ENCODE peak calls at places on chromosomes 5 and 9, in six cellular contexts. One of them, this sample, is unnamed.

GRCh38 chr9:133615101-133615896 is 6.1 kb upstream of the FAM163B start:
- DNase-seq in NCI-H345: no peak
- DNase-seq in right lobe of liver: peak; percentile 52
- DNase-seq in CD4-positive, CD25-positive, alpha-beta regulatory T cell: no peak
- DNase-seq in SW 1271: no peak
- DNase-seq in iPS DF 19.7: no peak
- DNase-seq in this sample: no peak

GRCh38 chr5:81925012-81925411 is 46.8 kb upstream of the ATG10 start:
- DNase-seq in NCI-H345: no peak
- DNase-seq in right lobe of liver: no peak
- DNase-seq in CD4-positive, CD25-positive, alpha-beta regulatory T cell: no peak
- DNase-seq in SW 1271: no peak
- DNase-seq in iPS DF 19.7: no peak
- DNase-seq in this sample: no peak

GRCh38 chr9:98081477-98082219 is 25.1 kb downstream of the NANS start:
- DNase-seq in NCI-H345: no peak
- DNase-seq in right lobe of liver: peak; percentile 71
- DNase-seq in CD4-positive, CD25-positive, alpha-beta regulatory T cell: no peak
- DNase-seq in SW 1271: peak; percentile 48
- DNase-seq in iPS DF 19.7: no peak
- DNase-seq in this sample: no peak

GRCh38 chr9:72981433-72981832 is 28.6 kb upstream of the ALDH1A1 start:
- DNase-seq in NCI-H345: no peak
- DNase-seq in right lobe of liver: no peak
- DNase-seq in CD4-positive, CD25-positive, alpha-beta regulatory T cell: no peak
- DNase-seq in SW 1271: no peak
- DNase-seq in iPS DF 19.7: no peak
- DNase-seq in this sample: no peak

GRCh38 chr5:77180167-77181081 is 30.1 kb upstream of the PDE8B start:
- DNase-seq in NCI-H345: peak; percentile 25
- DNase-seq in right lobe of liver: peak; percentile 55
- DNase-seq in CD4-positive, CD25-positive, alpha-beta regulatory T cell: no peak
- DNase-seq in SW 1271: no peak
- DNase-seq in iPS DF 19.7: no peak
- DNase-seq in this sample: no peak

GRCh38 chr9:34163439-34163838 is 15.4 kb upstream of the UBAP1 start:
- DNase-seq in NCI-H345: no peak
- DNase-seq in right lobe of liver: no peak
- DNase-seq in CD4-positive, CD25-positive, alpha-beta regulatory T cell: no peak
- DNase-seq in SW 1271: no peak
- DNase-seq in iPS DF 19.7: no peak
- DNase-seq in this sample: no peak

GRCh38 chr9:33117306-33117705 is 40.8 kb upstream of the SMU1 start:
- DNase-seq in NCI-H345: no peak
- DNase-seq in right lobe of liver: no peak
- DNase-seq in CD4-positive, CD25-positive, alpha-beta regulatory T cell: no peak
- DNase-seq in SW 1271: no peak
- DNase-seq in iPS DF 19.7: no peak
- DNase-seq in this sample: no peak

GRCh38 chr5:96282020-96282419 is 151.0 kb downstream of the PCSK1 start:
- DNase-seq in NCI-H345: no peak
- DNase-seq in right lobe of liver: no peak
- DNase-seq in CD4-positive, CD25-positive, alpha-beta regulatory T cell: no peak
- DNase-seq in SW 1271: no peak
- DNase-seq in iPS DF 19.7: no peak
- DNase-seq in this sample: no peak

GRCh38 chr5:139745800-139746690 is 49.6 kb upstream of the PSD2 start:
- DNase-seq in NCI-H345: peak; percentile 61
- DNase-seq in right lobe of liver: no peak
- DNase-seq in CD4-positive, CD25-positive, alpha-beta regulatory T cell: peak; percentile 47
- DNase-seq in SW 1271: no peak
- DNase-seq in iPS DF 19.7: peak; percentile 95
- DNase-seq in this sample: peak; percentile 50

GRCh38 chr5:53361708-53362107 is 118.7 kb upstream of the FST start:
- DNase-seq in NCI-H345: no peak
- DNase-seq in right lobe of liver: no peak
- DNase-seq in CD4-positive, CD25-positive, alpha-beta regulatory T cell: no peak
- DNase-seq in SW 1271: no peak
- DNase-seq in iPS DF 19.7: no peak
- DNase-seq in this sample: no peak

GRCh38 chr9:128505414-128505765 is 871 bp downstream of the GLE1 start:
- DNase-seq in NCI-H345: no peak
- DNase-seq in right lobe of liver: no peak
- DNase-seq in CD4-positive, CD25-positive, alpha-beta regulatory T cell: no peak
- DNase-seq in SW 1271: no peak
- DNase-seq in iPS DF 19.7: no peak
- DNase-seq in this sample: no peak

GRCh38 chr5:85049020-85049419 is 664.3 kb upstream of the EDIL3 start:
- DNase-seq in NCI-H345: peak; percentile 5
- DNase-seq in right lobe of liver: no peak
- DNase-seq in CD4-positive, CD25-positive, alpha-beta regulatory T cell: no peak
- DNase-seq in SW 1271: no peak
- DNase-seq in iPS DF 19.7: no peak
- DNase-seq in this sample: no peak

GRCh38 chr9:136773386-136774044 is 9.2 kb upstream of the LCN15 start:
- DNase-seq in NCI-H345: no peak
- DNase-seq in right lobe of liver: no peak
- DNase-seq in CD4-positive, CD25-positive, alpha-beta regulatory T cell: no peak
- DNase-seq in SW 1271: no peak
- DNase-seq in iPS DF 19.7: no peak
- DNase-seq in this sample: no peak

GRCh38 chr9:100167176-100167575 is 68.1 kb downstream of the INVS start:
- DNase-seq in NCI-H345: no peak
- DNase-seq in right lobe of liver: no peak
- DNase-seq in CD4-positive, CD25-positive, alpha-beta regulatory T cell: no peak
- DNase-seq in SW 1271: no peak
- DNase-seq in iPS DF 19.7: no peak
- DNase-seq in this sample: no peak

GRCh38 chr5:134142088-134142487 is 27.6 kb downstream of the TCF7 start:
- DNase-seq in NCI-H345: no peak
- DNase-seq in right lobe of liver: no peak
- DNase-seq in CD4-positive, CD25-positive, alpha-beta regulatory T cell: no peak
- DNase-seq in SW 1271: no peak
- DNase-seq in iPS DF 19.7: no peak
- DNase-seq in this sample: no peak

GRCh38 chr5:171419663-171420428 is 399 bp downstream of the FGF18 start:
- DNase-seq in NCI-H345: peak; percentile 29
- DNase-seq in right lobe of liver: no peak
- DNase-seq in CD4-positive, CD25-positive, alpha-beta regulatory T cell: peak; percentile 24
- DNase-seq in SW 1271: no peak
- DNase-seq in iPS DF 19.7: no peak
- DNase-seq in this sample: no peak

GRCh38 chr9:111955048-111955447 is 58.4 kb downstream of the UGCG start:
- DNase-seq in NCI-H345: peak; percentile 96
- DNase-seq in right lobe of liver: no peak
- DNase-seq in CD4-positive, CD25-positive, alpha-beta regulatory T cell: no peak
- DNase-seq in SW 1271: no peak
- DNase-seq in iPS DF 19.7: no peak
- DNase-seq in this sample: no peak

GRCh38 chr9:94974154-94974860 is 247.8 kb downstream of the AOPEP start:
- DNase-seq in NCI-H345: no peak
- DNase-seq in right lobe of liver: no peak
- DNase-seq in CD4-positive, CD25-positive, alpha-beta regulatory T cell: no peak
- DNase-seq in SW 1271: no peak
- DNase-seq in iPS DF 19.7: no peak
- DNase-seq in this sample: no peak

GRCh38 chr5:171821286-171821685 is 35.7 kb downstream of the SMIM23 start:
- DNase-seq in NCI-H345: no peak
- DNase-seq in right lobe of liver: no peak
- DNase-seq in CD4-positive, CD25-positive, alpha-beta regulatory T cell: no peak
- DNase-seq in SW 1271: no peak
- DNase-seq in iPS DF 19.7: no peak
- DNase-seq in this sample: no peak

GRCh38 chr5:17127743-17128231 is 89.6 kb upstream of the BASP1 start:
- DNase-seq in NCI-H345: no peak
- DNase-seq in right lobe of liver: no peak
- DNase-seq in CD4-positive, CD25-positive, alpha-beta regulatory T cell: no peak
- DNase-seq in SW 1271: no peak
- DNase-seq in iPS DF 19.7: no peak
- DNase-seq in this sample: no peak

GRCh38 chr5:138661991-138662434 is 86.8 kb upstream of the HSPA9 start:
- DNase-seq in NCI-H345: peak; percentile 10
- DNase-seq in right lobe of liver: no peak
- DNase-seq in CD4-positive, CD25-positive, alpha-beta regulatory T cell: no peak
- DNase-seq in SW 1271: no peak
- DNase-seq in iPS DF 19.7: no peak
- DNase-seq in this sample: no peak

GRCh38 chr5:169390265-169390664 is 89.3 kb upstream of the SLIT3 start:
- DNase-seq in NCI-H345: no peak
- DNase-seq in right lobe of liver: no peak
- DNase-seq in CD4-positive, CD25-positive, alpha-beta regulatory T cell: no peak
- DNase-seq in SW 1271: no peak
- DNase-seq in iPS DF 19.7: no peak
- DNase-seq in this sample: no peak

GRCh38 chr5:32090755-32091128 is 83.4 kb downstream of the GOLPH3 start:
- DNase-seq in NCI-H345: no peak
- DNase-seq in right lobe of liver: no peak
- DNase-seq in CD4-positive, CD25-positive, alpha-beta regulatory T cell: no peak
- DNase-seq in SW 1271: no peak
- DNase-seq in iPS DF 19.7: no peak
- DNase-seq in this sample: no peak

GRCh38 chr5:142720561-142721275 is 34.8 kb upstream of the FGF1 start:
- DNase-seq in NCI-H345: peak; percentile 86
- DNase-seq in right lobe of liver: peak; percentile 76
- DNase-seq in CD4-positive, CD25-positive, alpha-beta regulatory T cell: no peak
- DNase-seq in SW 1271: no peak
- DNase-seq in iPS DF 19.7: no peak
- DNase-seq in this sample: no peak

GRCh38 chr5:103041071-103041676 is 78.8 kb downstream of the GIN1 start:
- DNase-seq in NCI-H345: peak; percentile 50
- DNase-seq in right lobe of liver: no peak
- DNase-seq in CD4-positive, CD25-positive, alpha-beta regulatory T cell: peak; percentile 11
- DNase-seq in SW 1271: no peak
- DNase-seq in iPS DF 19.7: no peak
- DNase-seq in this sample: no peak

This sample was measured in omental fat pad.